ENCODE peak calls at places on chromosomes 4 and X, in seven cellular contexts. E, M, O, Y, F, W and C are unnamed samples.

GRCh38 chr4:122854860-122855259 is 28.2 kb downstream of the FGF2 start:
- DNase-seq in W (no peak), Y (no peak), O (no peak), M (no peak), E (no peak), F (no peak), C (no peak)

GRCh38 chr4:94551616-94552564 is 100.1 kb downstream of the PDLIM5 start:
- DNase-seq in E (no peak), O (no peak), F (no peak), M (no peak), W (no peak), Y (no peak), C (no peak)

GRCh38 chr4:129144755-129145206 is 48.8 kb downstream of the C4orf33 start:
- DNase-seq in F (no peak), W (no peak), M (no peak), O (no peak), E (no peak), Y (no peak), C (no peak)

GRCh38 chrX:4182010-4182806 is 468.8 kb upstream of the PRKX start:
- DNase-seq in O (no peak), E (peak), Y (no peak), M (no peak), W (no peak), F (no peak), C (no peak)

GRCh38 chr4:102623622-102624021 is 122.5 kb downstream of the NFKB1 start:
- DNase-seq in M (no peak), E (peak), F (peak), Y (peak), W (no peak), O (no peak), C (no peak)

GRCh38 chr4:180028682-180029081 is 2214.5 kb upstream of the TENM3 start:
- DNase-seq in Y (peak), W (no peak), M (no peak), F (peak), O (peak), E (peak), C (peak)

GRCh38 chr4:13907255-13907751 is 279.8 kb upstream of the BOD1L1 start:
- DNase-seq in M (no peak), W (no peak), F (peak), O (no peak), Y (peak), E (no peak), C (no peak)

GRCh38 chrX:65720580-65720979 is 53.1 kb downstream of the MSN start:
- DNase-seq in F (no peak), E (no peak), Y (no peak), W (no peak), M (no peak), O (no peak), C (no peak)

GRCh38 chrX:12304261-12304660 is 166.0 kb downstream of the FRMPD4 start:
- DNase-seq in W (no peak), Y (no peak), M (no peak), F (no peak), E (no peak), O (no peak), C (no peak)

GRCh38 chr4:82371398-82371972 is 2.3 kb downstream of the HNRNPD start:
- DNase-seq in E (no peak), Y (no peak), F (no peak), W (no peak), M (no peak), O (no peak), C (no peak)

GRCh38 chrX:154024271-154024670 is 4.6 kb upstream of the IRAK1 start:
- DNase-seq in Y (no peak), O (no peak), F (no peak), E (no peak), M (peak), W (no peak), C (no peak)

GRCh38 chrX:150454083-150454482 is 91.0 kb downstream of the MAMLD1 start:
- DNase-seq in Y (no peak), W (no peak), F (no peak), O (no peak), M (no peak), E (no peak), C (no peak)

GRCh38 chrX:150456466-150456865 is 93.3 kb downstream of the MAMLD1 start:
- DNase-seq in F (peak), M (no peak), O (no peak), E (no peak), Y (peak), W (no peak), C (no peak)

GRCh38 chrX:150456941-150457340 is 93.8 kb downstream of the MAMLD1 start:
- DNase-seq in F (no peak), E (no peak), O (no peak), Y (no peak), M (no peak), W (no peak), C (no peak)

GRCh38 chrX:150454508-150455219 is 91.5 kb downstream of the MAMLD1 start:
- DNase-seq in W (no peak), Y (no peak), M (no peak), O (no peak), E (no peak), F (no peak), C (no peak)

DNA sequence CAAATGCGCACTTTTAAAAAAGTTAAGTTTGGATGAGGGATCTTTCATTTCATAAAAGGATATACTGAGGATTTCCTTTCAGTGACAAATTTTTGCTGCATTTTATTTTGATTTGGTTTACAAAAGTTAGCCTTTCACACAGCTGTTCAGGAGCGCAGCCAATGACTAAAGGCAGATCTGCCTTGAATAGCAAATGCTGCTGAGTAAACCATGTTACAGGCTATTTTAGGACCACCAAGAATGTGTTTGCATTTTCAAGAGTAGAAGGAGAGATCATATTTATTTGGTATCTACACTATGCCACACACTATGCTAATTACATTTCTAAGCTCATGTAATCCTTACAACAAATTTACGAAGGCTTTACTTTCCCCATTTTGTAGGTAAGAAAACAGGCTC is 92.1 kb downstream of the MAMLD1 start:
- DNase-seq in M (no peak), F (no peak), Y (no peak), E (no peak), W (no peak), O (no peak), C (no peak)
- H3K4me3 ChIP-seq in M (no peak), F (no peak), Y (no peak), E (no peak), W (no peak), O (no peak), C (no peak)

DNA sequence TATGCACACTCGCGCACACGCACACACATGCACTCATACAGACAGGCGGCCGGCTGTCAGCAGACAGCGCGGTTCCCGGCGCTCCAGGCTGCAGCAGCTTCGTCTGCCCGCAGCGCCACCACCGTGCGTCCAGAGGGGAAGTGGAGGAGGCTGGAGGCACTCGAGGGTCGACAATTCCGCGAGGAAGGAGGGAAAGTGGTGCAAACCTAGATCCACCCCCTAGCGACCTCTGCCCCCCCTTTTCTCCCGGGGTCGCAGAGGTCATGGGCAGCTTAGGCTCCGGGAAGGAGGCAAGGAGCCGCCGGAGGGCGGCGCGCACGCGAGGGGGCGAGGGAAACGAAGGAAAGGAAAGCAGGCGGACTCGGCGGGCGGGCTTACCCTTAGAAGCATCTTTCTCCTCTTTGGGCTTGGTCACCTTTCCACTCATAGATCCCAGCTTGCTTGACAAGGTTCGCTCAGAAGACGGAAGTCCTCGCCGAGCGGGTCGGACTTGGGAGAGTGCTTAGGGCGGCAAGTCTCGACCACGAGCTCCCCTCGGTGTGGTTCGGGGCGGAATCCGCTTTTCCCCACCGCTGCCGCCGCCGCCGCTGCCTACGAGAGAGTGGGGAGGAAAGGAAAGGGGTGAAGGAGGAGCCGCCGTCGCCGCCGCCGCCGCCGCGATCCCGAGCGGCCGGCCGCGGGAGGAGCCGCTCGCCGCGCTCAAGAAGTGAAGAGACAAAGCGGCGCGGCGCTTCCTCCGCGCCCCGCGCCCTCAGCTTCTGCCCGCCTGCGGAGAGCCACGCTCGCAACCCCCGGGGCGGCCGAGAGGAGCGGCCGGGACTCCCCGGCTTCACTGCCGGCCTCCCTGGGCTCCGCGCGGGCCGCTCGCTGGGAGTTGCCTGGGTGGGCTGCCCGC is 326.6 kb upstream of the F9 start:
- DNase-seq in O (peak), M (peak), F (no peak), Y (no peak), W (no peak), E (peak), C (no peak)
- TF ChIP-seq CTCF in O (no peak), M (no peak), F (no peak), Y (no peak), W (no peak), E (peak), C (no peak)

GRCh38 chr4:154030152-154030551 is 241.3 kb upstream of the SFRP2 start:
- DNase-seq in F (no peak), E (no peak), Y (no peak), M (no peak), W (no peak), O (no peak), C (no peak)
- H3K4me3 ChIP-seq in F (no peak), E (no peak), Y (no peak), M (no peak), W (no peak), O (no peak), C (no peak)

GRCh38 chrX:76796311-76796710 is 368.8 kb downstream of the MAGEE1 start:
- DNase-seq in E (no peak), O (no peak), Y (no peak), F (peak), W (no peak), M (no peak), C (no peak)
- TF ChIP-seq CTCF in E (no peak), O (no peak), Y (no peak), F (no peak), W (no peak), M (no peak), C (no peak)

DNA sequence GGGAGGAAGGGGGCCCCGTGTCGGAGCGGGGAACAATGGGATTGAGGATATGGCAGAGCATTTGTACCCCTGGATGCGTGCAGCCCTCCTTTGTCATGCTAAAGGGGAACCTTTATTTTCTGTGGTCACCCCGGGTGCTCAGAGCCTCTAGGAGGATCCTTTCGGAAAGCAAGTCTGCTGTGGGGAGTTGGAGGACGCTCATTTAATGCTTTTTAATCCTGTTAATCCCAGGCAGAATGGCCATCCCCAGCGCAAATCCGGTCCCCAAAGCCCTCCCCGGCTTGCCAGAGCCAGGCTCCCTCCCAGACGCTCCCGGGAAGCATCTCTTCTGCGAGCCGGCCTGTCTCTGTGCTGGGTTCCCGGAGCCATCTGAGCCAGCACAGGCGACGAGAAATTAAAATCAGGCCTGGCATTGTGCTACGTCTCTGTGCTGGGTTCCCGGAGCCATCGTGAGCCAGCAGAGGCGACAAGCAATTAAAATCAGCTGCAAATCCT is 113.2 kb upstream of the PPP2R3B start:
- DNase-seq in E (peak), F (no peak), O (no peak), Y (no peak), W (no peak), M (no peak), C (no peak)
- H3K4me3 ChIP-seq in E (no peak), F (no peak), O (no peak), Y (no peak), W (no peak), M (no peak), C (no peak)

GRCh38 chr4:115871596-115871995 is 758.2 kb upstream of the NDST4 start:
- DNase-seq in M (no peak), Y (no peak), F (no peak), W (no peak), O (no peak), E (no peak), C (no peak)

DNA sequence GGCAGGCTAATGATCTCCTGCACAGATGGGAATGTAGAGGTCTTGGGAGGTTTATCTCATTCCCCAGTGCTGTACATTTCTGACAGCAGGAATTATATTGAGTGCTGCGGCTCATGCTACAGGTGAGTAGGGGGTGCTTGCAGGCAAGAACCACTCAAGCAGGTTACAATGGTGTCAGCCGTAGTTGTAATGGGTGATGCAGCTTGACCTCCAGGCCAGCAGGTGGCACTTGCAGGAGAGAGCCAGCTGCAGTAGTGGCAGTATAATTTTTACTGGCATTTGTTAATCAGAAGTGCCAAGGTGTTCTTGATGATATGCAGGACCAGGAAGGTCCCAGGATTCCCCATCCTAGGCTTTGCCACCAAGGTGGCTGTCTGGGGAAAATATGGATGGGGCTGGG is 759.6 kb upstream of the NDST4 start:
- DNase-seq in F (no peak), O (no peak), E (no peak), Y (no peak), M (no peak), W (no peak), C (no peak)
- TF ChIP-seq CTCF in F (no peak), O (no peak), E (peak), Y (no peak), M (no peak), W (no peak), C (no peak)

GRCh38 chr4:99408346-99408745 is 26.8 kb downstream of the ADH7 start:
- DNase-seq in Y (no peak), W (no peak), F (no peak), M (no peak), O (no peak), E (no peak), C (no peak)

GRCh38 chr4:99403380-99404194 is 31.6 kb downstream of the ADH7 start:
- DNase-seq in Y (peak), F (no peak), E (no peak), W (no peak), O (no peak), M (no peak), C (no peak)

GRCh38 chr4:99402765-99403164 is 32.4 kb downstream of the ADH7 start:
- DNase-seq in E (peak), W (no peak), F (no peak), Y (no peak), M (no peak), O (no peak), C (no peak)

GRCh38 chr4:99405433-99406115 is 29.6 kb downstream of the ADH7 start:
- DNase-seq in F (peak), M (no peak), O (peak), Y (peak), W (peak), E (peak), C (no peak)

GRCh38 chr4:99404595-99405287 is 30.4 kb downstream of the ADH7 start:
- DNase-seq in M (no peak), O (peak), F (no peak), E (no peak), Y (no peak), W (no peak), C (no peak)
- H3K4me3 ChIP-seq in M (no peak), O (no peak), F (no peak), E (no peak), Y (no peak), W (no peak), C (no peak)

GRCh38 chr4:158710814-158711213 is 12.4 kb downstream of the PPID start:
- DNase-seq in M (no peak), O (no peak), F (peak), Y (no peak), W (no peak), E (no peak), C (no peak)
- TF ChIP-seq CTCF in M (no peak), O (peak), F (no peak), Y (no peak), W (peak), E (peak), C (peak)

GRCh38 chr4:185036019-185036418 is 17.7 kb downstream of the HELT start:
- DNase-seq in Y (no peak), W (no peak), E (no peak), O (no peak), F (no peak), M (no peak), C (no peak)

GRCh38 chr4:185040523-185040922 is 22.2 kb downstream of the HELT start:
- DNase-seq in E (peak), O (no peak), W (no peak), M (no peak), F (no peak), Y (no peak), C (no peak)

GRCh38 chr4:185035284-185035683 is 17.0 kb downstream of the HELT start:
- DNase-seq in F (no peak), W (no peak), Y (no peak), M (no peak), O (no peak), E (no peak), C (no peak)

GRCh38 chr4:185036842-185037241 is 18.6 kb downstream of the HELT start:
- DNase-seq in F (no peak), E (peak), Y (no peak), M (no peak), O (no peak), W (no peak), C (no peak)

GRCh38 chr4:185039508-185040273 is 21.4 kb downstream of the HELT start:
- DNase-seq in M (no peak), E (peak), O (no peak), W (no peak), Y (peak), F (peak), C (peak)
- H3K4me3 ChIP-seq in M (no peak), E (no peak), O (peak), W (no peak), Y (no peak), F (peak), C (peak)

GRCh38 chr4:113878718-113879117 is 100.7 kb downstream of the ARSJ start:
- DNase-seq in Y (peak), F (peak), W (no peak), O (no peak), M (no peak), E (peak), C (no peak)
- TF ChIP-seq CTCF in Y (peak), F (peak), W (no peak), O (no peak), M (no peak), E (peak), C (no peak)